ENCODE peak calls at places on chromosomes 12 and 14, in nine cellular contexts. J is GM20000; C is iPS-NIHi11; R is stimulated activated CD4-positive, alpha-beta T cell treated with anti-CD3 and anti-CD28 coated beads, Interleukin-4, amount 100 ng/mL, for 24 hours; I is suprapubic skin; Q is activated CD8-positive, alpha-beta memory T cell treated with anti-CD3 and anti-CD28 coated beads for 48 hours; M is head of caudate nucleus; F is activated CD4-positive, alpha-beta T cell treated with anti-CD3 and anti-CD28 coated beads for 24 hours; G is foreskin keratinocyte. N is an unnamed sample.

GRCh38 chr12:103913100-103913499 is 17.1 kb upstream of the HSP90B1 start:
- DNase-seq in R (no peak), I (no peak), M (no peak), Q (no peak), F (no peak), C (no peak), J (no peak), G (no peak), N (no peak)

GRCh38 chr12:72274926-72275325 is 2.8 kb downstream of the TRHDE start:
- DNase-seq in G (no peak), C (no peak), J (peak; percentile 14), R (no peak), M (no peak), F (no peak), Q (no peak), I (no peak), N (no peak)

GRCh38 chr12:93783827-93784226 is 106.7 kb downstream of the CRADD start:
- DNase-seq in C (no peak), G (no peak), I (no peak), R (peak; percentile 51), F (peak; percentile 37), J (no peak), Q (no peak), M (peak; percentile 41), N (no peak)

GRCh38 chr14:35378638-35379568 is 25.6 kb downstream of the NFKBIA start:
- DNase-seq in F (no peak), I (no peak), R (no peak), Q (no peak), C (no peak), J (no peak), G (no peak), M (no peak), N (no peak)

GRCh38 chr12:58502857-58503256 is 417.4 kb downstream of the LRIG3 start:
- DNase-seq in J (no peak), F (no peak), G (no peak), R (no peak), C (no peak), Q (no peak), M (no peak), I (no peak), N (no peak)

GRCh38 chr14:71094722-71095121 is 187.5 kb downstream of the PCNX1 start:
- DNase-seq in R (no peak), M (no peak), J (no peak), C (no peak), I (no peak), Q (no peak), F (no peak), G (no peak), N (no peak)

GRCh38 chr14:23457587-23458445 is 11.7 kb upstream of the NGDN start:
- DNase-seq in C (no peak), J (no peak), M (no peak), F (no peak), G (no peak), Q (no peak), R (no peak), I (no peak), N (no peak)

GRCh38 chr14:99221445-99221844 is 50.6 kb downstream of the BCL11B start:
- DNase-seq in C (no peak), M (no peak), I (no peak), F (no peak), J (no peak), R (no peak), Q (no peak), G (no peak), N (no peak)

GRCh38 chr12:104865080-104865479 is 93.0 kb downstream of the SLC41A2 start:
- DNase-seq in F (no peak), M (no peak), C (no peak), R (no peak), J (peak; percentile 38), Q (no peak), G (peak; percentile 16), I (no peak), N (peak; percentile 56)

GRCh38 chr12:10395390-10395998 is 5.7 kb upstream of the KLRK1 start:
- DNase-seq in G (peak; percentile 95), Q (no peak), C (peak; percentile 13), R (no peak), F (no peak), J (peak; percentile 36), M (no peak), I (no peak), N (peak; percentile 92)

GRCh38 chr12:68356060-68356748 is 24.0 kb upstream of the MDM1 start:
- DNase-seq in I (no peak), C (no peak), J (no peak), G (no peak), M (no peak), Q (no peak), R (no peak), F (no peak), N (no peak)

GRCh38 chr12:104138747-104139186 is 757 bp upstream of the NFYB start:
- DNase-seq in R (no peak), Q (no peak), M (peak; percentile 11), I (peak; percentile 63), G (no peak), J (peak; percentile 13), F (no peak), C (peak; percentile 26), N (no peak)

GRCh38 chr14:73397810-73398209 is 60.5 kb downstream of the NUMB start:
- DNase-seq in F (no peak), G (no peak), C (no peak), J (no peak), R (no peak), I (no peak), Q (no peak), M (no peak), N (no peak)

GRCh38 chr14:90592655-90593054 is 195.8 kb downstream of the CALM1 start:
- DNase-seq in I (no peak), Q (no peak), J (no peak), G (no peak), C (no peak), F (no peak), M (no peak), R (no peak), N (no peak)

GRCh38 chr12:6333029-6333428 is 8.8 kb downstream of the TNFRSF1A start:
- DNase-seq in J (no peak), Q (no peak), G (no peak), C (no peak), F (no peak), M (no peak), I (peak; percentile 69), R (no peak), N (no peak)

GRCh38 chr12:45273717-45274271 is 57.9 kb downstream of the ANO6 start:
- DNase-seq in R (no peak), Q (no peak), F (no peak), M (no peak), C (no peak), J (no peak), G (peak; percentile 98), I (peak; percentile 59), N (peak; percentile 97)

GRCh38 chr12:24997970-24998582 is 49.2 kb upstream of the BCAT1 start:
- DNase-seq in F (no peak), C (no peak), M (no peak), J (peak; percentile 59), R (no peak), I (no peak), G (peak; percentile 82), Q (no peak), N (peak; percentile 31)

GRCh38 chr12:108273217-108273616 is 65.9 kb downstream of the CMKLR1 start:
- DNase-seq in C (no peak), J (no peak), R (no peak), F (no peak), Q (no peak), M (no peak), I (no peak), G (no peak), N (no peak)

GRCh38 chr14:52279405-52279804 is 11.9 kb downstream of the PTGDR start:
- DNase-seq in G (peak; percentile 63), M (no peak), R (no peak), J (no peak), Q (no peak), I (no peak), C (no peak), F (no peak), N (no peak)

GRCh38 chr12:2925322-2925995 is 33.7 kb upstream of the TEAD4 start:
- DNase-seq in Q (no peak), M (no peak), J (no peak), R (no peak), C (no peak), F (no peak), I (no peak), G (peak; percentile 69), N (peak; percentile 46)

GRCh38 chr12:51907083-51907863 is at the start of gene ACVRL1:
- DNase-seq in F (no peak), I (peak; percentile 71), G (no peak), R (no peak), M (no peak), J (peak; percentile 31), C (peak; percentile 79), Q (no peak), N (no peak)

GRCh38 chr12:50224026-50224692 is 57.0 kb upstream of the CERS5 start:
- DNase-seq in G (peak; percentile 67), M (no peak), R (peak; percentile 47), J (no peak), I (no peak), F (no peak), Q (no peak), C (peak; percentile 77), N (no peak)

GRCh38 chr14:39268393-39268792 is 34.7 kb downstream of the MIA2 start:
- DNase-seq in I (no peak), J (no peak), F (no peak), G (peak; percentile 9), C (no peak), M (no peak), R (no peak), Q (no peak), N (no peak)

GRCh38 chr14:61444215-61444768 is 122.9 kb downstream of the PRKCH start:
- DNase-seq in F (peak; percentile 28), G (no peak), Q (no peak), I (no peak), J (peak; percentile 65), M (no peak), C (no peak), R (peak; percentile 70), N (no peak)

N was measured in foreskin melanocyte.